ENCODE peak calls at places on chromosomes 6 and 20, in eight cellular contexts. One of them, this sample, is unnamed.

GRCh38 chr6:23601811-23602340 is 524.1 kb upstream of the NRSN1 start:
- DNase-seq in BJ: no peak
- DNase-seq in DMS79: no peak
- DNase-seq in RKO: peak
- DNase-seq in stimulated activated naive B cell treated with anti-CD40 and anti-IgM and Interleukin-4, amounts not matched to agents 10 μg/mL and 1 μg/mL and 100 μg/mL, for 72 hours: no peak
- DNase-seq in kidney tubule cell: peak
- DNase-seq in cerebellum: no peak
- DNase-seq in heart right ventricle: no peak
- DNase-seq in this sample: no peak

GRCh38 chr6:20509211-20509610 is 25.0 kb upstream of the CDKAL1 start:
- DNase-seq in heart right ventricle: no peak
- DNase-seq in RKO: no peak
- DNase-seq in cerebellum: no peak
- DNase-seq in BJ: no peak
- DNase-seq in DMS79: no peak
- DNase-seq in kidney tubule cell: no peak
- DNase-seq in stimulated activated naive B cell treated with anti-CD40 and anti-IgM and Interleukin-4, amounts not matched to agents 10 μg/mL and 1 μg/mL and 100 μg/mL, for 72 hours: no peak
- DNase-seq in this sample: no peak

GRCh38 chr20:6698056-6698455 is 69.4 kb upstream of the BMP2 start:
- DNase-seq in stimulated activated naive B cell treated with anti-CD40 and anti-IgM and Interleukin-4, amounts not matched to agents 10 μg/mL and 1 μg/mL and 100 μg/mL, for 72 hours: no peak
- DNase-seq in cerebellum: no peak
- DNase-seq in BJ: no peak
- DNase-seq in kidney tubule cell: peak
- DNase-seq in heart right ventricle: no peak
- DNase-seq in DMS79: no peak
- DNase-seq in RKO: no peak
- DNase-seq in this sample: peak

GRCh38 chr6:141252828-141253608 is 879.7 kb upstream of the GJE1 start:
- DNase-seq in heart right ventricle: no peak
- DNase-seq in BJ: no peak
- DNase-seq in kidney tubule cell: no peak
- DNase-seq in stimulated activated naive B cell treated with anti-CD40 and anti-IgM and Interleukin-4, amounts not matched to agents 10 μg/mL and 1 μg/mL and 100 μg/mL, for 72 hours: no peak
- DNase-seq in DMS79: no peak
- DNase-seq in RKO: no peak
- DNase-seq in cerebellum: no peak
- DNase-seq in this sample: no peak

GRCh38 chr6:168348186-168348585 is 28.6 kb upstream of the DACT2 start:
- DNase-seq in stimulated activated naive B cell treated with anti-CD40 and anti-IgM and Interleukin-4, amounts not matched to agents 10 μg/mL and 1 μg/mL and 100 μg/mL, for 72 hours: no peak
- DNase-seq in RKO: no peak
- DNase-seq in heart right ventricle: no peak
- DNase-seq in BJ: no peak
- DNase-seq in DMS79: no peak
- DNase-seq in kidney tubule cell: no peak
- DNase-seq in cerebellum: no peak
- DNase-seq in this sample: no peak

GRCh38 chr6:127463056-127463455 is 3.9 kb upstream of the KIAA0408 start:
- DNase-seq in BJ: no peak
- DNase-seq in stimulated activated naive B cell treated with anti-CD40 and anti-IgM and Interleukin-4, amounts not matched to agents 10 μg/mL and 1 μg/mL and 100 μg/mL, for 72 hours: no peak
- DNase-seq in heart right ventricle: no peak
- DNase-seq in kidney tubule cell: no peak
- DNase-seq in DMS79: no peak
- DNase-seq in RKO: no peak
- DNase-seq in cerebellum: no peak
- DNase-seq in this sample: no peak

GRCh38 chr6:169944415-169944814 is 193.0 kb downstream of the ERMARD start:
- DNase-seq in BJ: no peak
- DNase-seq in heart right ventricle: no peak
- DNase-seq in RKO: no peak
- DNase-seq in stimulated activated naive B cell treated with anti-CD40 and anti-IgM and Interleukin-4, amounts not matched to agents 10 μg/mL and 1 μg/mL and 100 μg/mL, for 72 hours: no peak
- DNase-seq in cerebellum: no peak
- DNase-seq in DMS79: no peak
- DNase-seq in kidney tubule cell: no peak
- DNase-seq in this sample: no peak

GRCh38 chr6:116386581-116387299 is 16.0 kb downstream of the DSE start:
- DNase-seq in RKO: no peak
- DNase-seq in cerebellum: no peak
- DNase-seq in BJ: no peak
- DNase-seq in heart right ventricle: no peak
- DNase-seq in DMS79: no peak
- DNase-seq in stimulated activated naive B cell treated with anti-CD40 and anti-IgM and Interleukin-4, amounts not matched to agents 10 μg/mL and 1 μg/mL and 100 μg/mL, for 72 hours: no peak
- DNase-seq in kidney tubule cell: peak
- DNase-seq in this sample: no peak

GRCh38 chr6:15268130-15268908 is 22.4 kb downstream of the JARID2 start:
- DNase-seq in DMS79: no peak
- DNase-seq in heart right ventricle: no peak
- DNase-seq in kidney tubule cell: no peak
- DNase-seq in cerebellum: no peak
- DNase-seq in stimulated activated naive B cell treated with anti-CD40 and anti-IgM and Interleukin-4, amounts not matched to agents 10 μg/mL and 1 μg/mL and 100 μg/mL, for 72 hours: no peak
- DNase-seq in RKO: no peak
- DNase-seq in BJ: no peak
- DNase-seq in this sample: no peak

GRCh38 chr6:13624871-13625288 is 9.7 kb downstream of the NOL7 start:
- DNase-seq in cerebellum: peak
- DNase-seq in DMS79: no peak
- DNase-seq in stimulated activated naive B cell treated with anti-CD40 and anti-IgM and Interleukin-4, amounts not matched to agents 10 μg/mL and 1 μg/mL and 100 μg/mL, for 72 hours: no peak
- DNase-seq in kidney tubule cell: peak
- DNase-seq in BJ: no peak
- DNase-seq in heart right ventricle: no peak
- DNase-seq in RKO: peak
- DNase-seq in this sample: no peak

GRCh38 chr6:148389086-148389485 is 46.4 kb downstream of the SASH1 start:
- DNase-seq in heart right ventricle: no peak
- DNase-seq in kidney tubule cell: peak
- DNase-seq in stimulated activated naive B cell treated with anti-CD40 and anti-IgM and Interleukin-4, amounts not matched to agents 10 μg/mL and 1 μg/mL and 100 μg/mL, for 72 hours: no peak
- DNase-seq in DMS79: no peak
- DNase-seq in cerebellum: no peak
- DNase-seq in BJ: no peak
- DNase-seq in RKO: no peak
- DNase-seq in this sample: no peak

GRCh38 chr20:58017237-58017969 is 211.1 kb downstream of the ANKRD60 start:
- DNase-seq in BJ: no peak
- DNase-seq in RKO: peak
- DNase-seq in cerebellum: no peak
- DNase-seq in stimulated activated naive B cell treated with anti-CD40 and anti-IgM and Interleukin-4, amounts not matched to agents 10 μg/mL and 1 μg/mL and 100 μg/mL, for 72 hours: no peak
- DNase-seq in kidney tubule cell: peak
- DNase-seq in DMS79: no peak
- DNase-seq in heart right ventricle: no peak
- DNase-seq in this sample: no peak

GRCh38 chr6:30611150-30611855 is 5.7 kb downstream of the PPP1R10 start:
- DNase-seq in cerebellum: no peak
- DNase-seq in RKO: no peak
- DNase-seq in heart right ventricle: no peak
- DNase-seq in stimulated activated naive B cell treated with anti-CD40 and anti-IgM and Interleukin-4, amounts not matched to agents 10 μg/mL and 1 μg/mL and 100 μg/mL, for 72 hours: no peak
- DNase-seq in DMS79: no peak
- DNase-seq in BJ: no peak
- DNase-seq in kidney tubule cell: no peak
- DNase-seq in this sample: no peak

GRCh38 chr6:75065524-75065923 is 140.3 kb downstream of the COL12A1 start:
- DNase-seq in BJ: no peak
- DNase-seq in cerebellum: no peak
- DNase-seq in stimulated activated naive B cell treated with anti-CD40 and anti-IgM and Interleukin-4, amounts not matched to agents 10 μg/mL and 1 μg/mL and 100 μg/mL, for 72 hours: no peak
- DNase-seq in DMS79: no peak
- DNase-seq in heart right ventricle: peak
- DNase-seq in RKO: no peak
- DNase-seq in kidney tubule cell: peak
- DNase-seq in this sample: no peak

GRCh38 chr6:132021552-132022375 is 70.6 kb upstream of the CCN2 start:
- DNase-seq in heart right ventricle: no peak
- DNase-seq in DMS79: no peak
- DNase-seq in RKO: no peak
- DNase-seq in stimulated activated naive B cell treated with anti-CD40 and anti-IgM and Interleukin-4, amounts not matched to agents 10 μg/mL and 1 μg/mL and 100 μg/mL, for 72 hours: no peak
- DNase-seq in cerebellum: no peak
- DNase-seq in BJ: no peak
- DNase-seq in kidney tubule cell: no peak
- DNase-seq in this sample: no peak

GRCh38 chr6:4355241-4355640 is 219.9 kb upstream of the ECI2 start:
- DNase-seq in kidney tubule cell: peak
- DNase-seq in BJ: peak
- DNase-seq in stimulated activated naive B cell treated with anti-CD40 and anti-IgM and Interleukin-4, amounts not matched to agents 10 μg/mL and 1 μg/mL and 100 μg/mL, for 72 hours: no peak
- DNase-seq in DMS79: no peak
- DNase-seq in cerebellum: no peak
- DNase-seq in heart right ventricle: no peak
- DNase-seq in RKO: peak
- DNase-seq in this sample: no peak

GRCh38 chr6:170529839-170530520 is 23.1 kb downstream of the PSMB1 start:
- DNase-seq in stimulated activated naive B cell treated with anti-CD40 and anti-IgM and Interleukin-4, amounts not matched to agents 10 μg/mL and 1 μg/mL and 100 μg/mL, for 72 hours: peak
- DNase-seq in BJ: peak
- DNase-seq in heart right ventricle: peak
- DNase-seq in DMS79: peak
- DNase-seq in RKO: peak
- DNase-seq in kidney tubule cell: peak
- DNase-seq in cerebellum: peak
- DNase-seq in this sample: peak

GRCh38 chr6:88987922-88988321 is 24.5 kb upstream of the RNGTT start:
- DNase-seq in kidney tubule cell: no peak
- DNase-seq in stimulated activated naive B cell treated with anti-CD40 and anti-IgM and Interleukin-4, amounts not matched to agents 10 μg/mL and 1 μg/mL and 100 μg/mL, for 72 hours: no peak
- DNase-seq in DMS79: no peak
- DNase-seq in heart right ventricle: no peak
- DNase-seq in RKO: no peak
- DNase-seq in BJ: no peak
- DNase-seq in cerebellum: no peak
- DNase-seq in this sample: no peak

GRCh38 chr6:34514593-34515472 is 41.3 kb downstream of the SPDEF start:
- DNase-seq in heart right ventricle: peak
- DNase-seq in kidney tubule cell: no peak
- DNase-seq in DMS79: no peak
- DNase-seq in BJ: no peak
- DNase-seq in stimulated activated naive B cell treated with anti-CD40 and anti-IgM and Interleukin-4, amounts not matched to agents 10 μg/mL and 1 μg/mL and 100 μg/mL, for 72 hours: no peak
- DNase-seq in cerebellum: peak
- DNase-seq in RKO: no peak
- DNase-seq in this sample: no peak

GRCh38 chr6:154350293-154350692 is 6.3 kb downstream of the IPCEF1 start:
- DNase-seq in kidney tubule cell: no peak
- DNase-seq in heart right ventricle: no peak
- DNase-seq in RKO: no peak
- DNase-seq in BJ: no peak
- DNase-seq in stimulated activated naive B cell treated with anti-CD40 and anti-IgM and Interleukin-4, amounts not matched to agents 10 μg/mL and 1 μg/mL and 100 μg/mL, for 72 hours: no peak
- DNase-seq in DMS79: no peak
- DNase-seq in cerebellum: no peak
- DNase-seq in this sample: no peak

GRCh38 chr6:25279748-25280616 is 808 bp downstream of the CARMIL1 start:
- DNase-seq in BJ: no peak
- DNase-seq in cerebellum: peak
- DNase-seq in RKO: peak
- DNase-seq in heart right ventricle: peak
- DNase-seq in DMS79: no peak
- DNase-seq in stimulated activated naive B cell treated with anti-CD40 and anti-IgM and Interleukin-4, amounts not matched to agents 10 μg/mL and 1 μg/mL and 100 μg/mL, for 72 hours: no peak
- DNase-seq in kidney tubule cell: peak
- DNase-seq in this sample: peak

GRCh38 chr6:135920689-135921088 is 69.2 kb downstream of the PDE7B start:
- DNase-seq in cerebellum: no peak
- DNase-seq in kidney tubule cell: no peak
- DNase-seq in stimulated activated naive B cell treated with anti-CD40 and anti-IgM and Interleukin-4, amounts not matched to agents 10 μg/mL and 1 μg/mL and 100 μg/mL, for 72 hours: no peak
- DNase-seq in DMS79: no peak
- DNase-seq in heart right ventricle: no peak
- DNase-seq in BJ: no peak
- DNase-seq in RKO: no peak
- DNase-seq in this sample: no peak

GRCh38 chr6:10409766-10410209 is 5.1 kb downstream of the TFAP2A start:
- DNase-seq in BJ: no peak
- DNase-seq in stimulated activated naive B cell treated with anti-CD40 and anti-IgM and Interleukin-4, amounts not matched to agents 10 μg/mL and 1 μg/mL and 100 μg/mL, for 72 hours: no peak
- DNase-seq in heart right ventricle: no peak
- DNase-seq in DMS79: no peak
- DNase-seq in RKO: peak
- DNase-seq in kidney tubule cell: no peak
- DNase-seq in cerebellum: no peak
- DNase-seq in this sample: no peak

GRCh38 chr6:167737205-167737830 is 89.4 kb upstream of the AFDN start:
- DNase-seq in kidney tubule cell: no peak
- DNase-seq in RKO: no peak
- DNase-seq in stimulated activated naive B cell treated with anti-CD40 and anti-IgM and Interleukin-4, amounts not matched to agents 10 μg/mL and 1 μg/mL and 100 μg/mL, for 72 hours: no peak
- DNase-seq in DMS79: no peak
- DNase-seq in heart right ventricle: no peak
- DNase-seq in cerebellum: no peak
- DNase-seq in BJ: no peak
- DNase-seq in this sample: no peak

GRCh38 chr20:8299921-8300320 is 167.9 kb downstream of the PLCB1 start:
- DNase-seq in stimulated activated naive B cell treated with anti-CD40 and anti-IgM and Interleukin-4, amounts not matched to agents 10 μg/mL and 1 μg/mL and 100 μg/mL, for 72 hours: no peak
- DNase-seq in kidney tubule cell: peak
- DNase-seq in heart right ventricle: no peak
- DNase-seq in cerebellum: no peak
- DNase-seq in RKO: peak
- DNase-seq in DMS79: no peak
- DNase-seq in BJ: no peak
- DNase-seq in this sample: no peak

GRCh38 chr6:137309078-137309762 is 90.0 kb upstream of the IFNGR1 start:
- DNase-seq in cerebellum: no peak
- DNase-seq in BJ: no peak
- DNase-seq in heart right ventricle: peak
- DNase-seq in kidney tubule cell: peak
- DNase-seq in DMS79: no peak
- DNase-seq in stimulated activated naive B cell treated with anti-CD40 and anti-IgM and Interleukin-4, amounts not matched to agents 10 μg/mL and 1 μg/mL and 100 μg/mL, for 72 hours: no peak
- DNase-seq in RKO: peak
- DNase-seq in this sample: peak

GRCh38 chr6:159999240-159999671 is 30.4 kb downstream of the IGF2R start:
- DNase-seq in kidney tubule cell: peak
- DNase-seq in stimulated activated naive B cell treated with anti-CD40 and anti-IgM and Interleukin-4, amounts not matched to agents 10 μg/mL and 1 μg/mL and 100 μg/mL, for 72 hours: no peak
- DNase-seq in DMS79: no peak
- DNase-seq in RKO: no peak
- DNase-seq in BJ: no peak
- DNase-seq in heart right ventricle: no peak
- DNase-seq in cerebellum: no peak
- DNase-seq in this sample: no peak

GRCh38 chr6:37868447-37868825 is 48.9 kb downstream of the ZFAND3 start:
- DNase-seq in BJ: peak
- DNase-seq in DMS79: no peak
- DNase-seq in cerebellum: no peak
- DNase-seq in RKO: peak
- DNase-seq in kidney tubule cell: peak
- DNase-seq in stimulated activated naive B cell treated with anti-CD40 and anti-IgM and Interleukin-4, amounts not matched to agents 10 μg/mL and 1 μg/mL and 100 μg/mL, for 72 hours: no peak
- DNase-seq in heart right ventricle: no peak
- DNase-seq in this sample: no peak

GRCh38 chr6:36928547-36928918 is 26.0 kb upstream of the PI16 start:
- DNase-seq in cerebellum: no peak
- DNase-seq in kidney tubule cell: no peak
- DNase-seq in stimulated activated naive B cell treated with anti-CD40 and anti-IgM and Interleukin-4, amounts not matched to agents 10 μg/mL and 1 μg/mL and 100 μg/mL, for 72 hours: no peak
- DNase-seq in BJ: no peak
- DNase-seq in heart right ventricle: no peak
- DNase-seq in RKO: no peak
- DNase-seq in DMS79: no peak
- DNase-seq in this sample: no peak

GRCh38 chr6:144007779-144008500 is at the start of gene PLAGL1:
- DNase-seq in DMS79: no peak
- DNase-seq in RKO: peak
- DNase-seq in kidney tubule cell: peak
- DNase-seq in cerebellum: peak
- DNase-seq in BJ: no peak
- DNase-seq in heart right ventricle: peak
- DNase-seq in stimulated activated naive B cell treated with anti-CD40 and anti-IgM and Interleukin-4, amounts not matched to agents 10 μg/mL and 1 μg/mL and 100 μg/mL, for 72 hours: peak
- DNase-seq in this sample: peak

GRCh38 chr6:35486005-35486925 is 10.6 kb downstream of the TEAD3 start:
- DNase-seq in cerebellum: no peak
- DNase-seq in stimulated activated naive B cell treated with anti-CD40 and anti-IgM and Interleukin-4, amounts not matched to agents 10 μg/mL and 1 μg/mL and 100 μg/mL, for 72 hours: no peak
- DNase-seq in DMS79: peak
- DNase-seq in kidney tubule cell: peak
- DNase-seq in BJ: no peak
- DNase-seq in RKO: no peak
- DNase-seq in heart right ventricle: no peak
- DNase-seq in this sample: no peak

GRCh38 chr6:33675968-33676367 is 35.5 kb downstream of the UQCC2 start:
- DNase-seq in DMS79: no peak
- DNase-seq in BJ: no peak
- DNase-seq in cerebellum: no peak
- DNase-seq in stimulated activated naive B cell treated with anti-CD40 and anti-IgM and Interleukin-4, amounts not matched to agents 10 μg/mL and 1 μg/mL and 100 μg/mL, for 72 hours: no peak
- DNase-seq in RKO: no peak
- DNase-seq in heart right ventricle: no peak
- DNase-seq in kidney tubule cell: no peak
- DNase-seq in this sample: no peak